ENCODE peak calls at places on chromosomes 5 and 9, in four cellular contexts. K, Y, N and M are unnamed samples.
A peak's percentile ranks its signal among the peaks of the same experiment; 100 is the strongest.

GRCh38 chr5:153520952-153521351 is 30.5 kb downstream of the GRIA1 start:
- DNase-seq in K (no peak), Y (no peak), N (no peak), M (no peak)

GRCh38 chr5:98108497-98108896 is 665.0 kb upstream of the RGMB start:
- DNase-seq in K (no peak), Y (peak; percentile 78), N (no peak), M (no peak)

GRCh38 chr5:100595812-100596173 is 60.6 kb downstream of the FAM174A start:
- DNase-seq in K (no peak), Y (no peak), N (no peak), M (no peak)

GRCh38 chr5:178365501-178366440 is 133.2 kb upstream of the PHYKPL start:
- DNase-seq in K (no peak), Y (no peak), N (no peak), M (no peak)

GRCh38 chr5:133399247-133399891 is 213.0 kb downstream of the FSTL4 start:
- DNase-seq in K (no peak), Y (no peak), N (no peak), M (no peak)

GRCh38 chr9:77291714-77292113 is 114.4 kb downstream of the VPS13A start:
- DNase-seq in K (peak; percentile 45), Y (peak; percentile 16), N (no peak), M (peak; percentile 17)

GRCh38 chr5:100479079-100479688 is 56.0 kb upstream of the FAM174A start:
- DNase-seq in K (peak; percentile 26), Y (no peak), N (no peak), M (no peak)

GRCh38 chr5:111385970-111386831 is 126.1 kb downstream of the STARD4 start:
- DNase-seq in K (no peak), Y (no peak), N (no peak), M (no peak)

GRCh38 chr5:171388816-171389168 is 1.1 kb downstream of the NPM1 start:
- DNase-seq in K (no peak), Y (no peak), N (no peak), M (no peak)

GRCh38 chr5:50440651-50441478 is at the start of gene EMB:
- DNase-seq in K (peak; percentile 92), Y (no peak), N (peak; percentile 88), M (peak; percentile 62)

GRCh38 chr9:89079421-89079820 is 88.2 kb downstream of the S1PR3 start:
- DNase-seq in K (no peak), Y (no peak), N (no peak), M (no peak)

GRCh38 chr5:87579678-87580077 is 166.9 kb upstream of the CCNH start:
- DNase-seq in K (no peak), Y (no peak), N (no peak), M (no peak)

GRCh38 chr9:87194471-87194870 is 247.2 kb upstream of the GAS1 start:
- DNase-seq in K (no peak), Y (peak; percentile 51), N (no peak), M (no peak)

GRCh38 chr5:66222455-66222854 is 78.4 kb downstream of the SREK1 start:
- DNase-seq in K (no peak), Y (no peak), N (no peak), M (no peak)

GRCh38 chr5:180670586-180671359 is 21.4 kb upstream of the FLT4 start:
- DNase-seq in K (peak; percentile 60), Y (no peak), N (no peak), M (peak; percentile 73)

GRCh38 chr5:116734717-116735072 is 160.1 kb upstream of the SEMA6A start:
- DNase-seq in K (no peak), Y (no peak), N (no peak), M (no peak)

GRCh38 chr5:32710859-32711692 is at the start of gene NPR3:
- DNase-seq in K (no peak), Y (no peak), N (no peak), M (peak; percentile 18)

GRCh38 chr9:125537442-125538091 is 169.4 kb downstream of the MAPKAP1 start:
- DNase-seq in K (no peak), Y (no peak), N (no peak), M (no peak)

GRCh38 chr9:86722706-86723075 is 224.6 kb downstream of the GAS1 start:
- DNase-seq in K (no peak), Y (no peak), N (no peak), M (no peak)

GRCh38 chr5:179908528-179908927 is 831 bp upstream of the TBC1D9B start:
- DNase-seq in K (peak; percentile 90), Y (no peak), N (no peak), M (peak; percentile 47)

GRCh38 chr5:139787568-139788293 is 7.9 kb upstream of the PSD2 start:
- DNase-seq in K (peak; percentile 90), Y (no peak), N (peak; percentile 85), M (peak; percentile 99)

GRCh38 chr5:117435203-117435602 is 860.6 kb upstream of the SEMA6A start:
- DNase-seq in K (no peak), Y (no peak), N (no peak), M (no peak)

GRCh38 chr5:527646-528591 is 3.7 kb upstream of the SLC9A3 start:
- DNase-seq in K (no peak), Y (no peak), N (no peak), M (peak; percentile 61)

GRCh38 chr5:75006821-75007536 is 45.4 kb downstream of the GCNT4 start:
- DNase-seq in K (no peak), Y (no peak), N (no peak), M (no peak)

GRCh38 chr9:21336467-21336866 is 1.3 kb upstream of the KLHL9 start:
- DNase-seq in K (no peak), Y (no peak), N (no peak), M (no peak)

GRCh38 chr5:143449772-143450171 is 46.3 kb upstream of the NR3C1 start:
- DNase-seq in K (no peak), Y (no peak), N (no peak), M (no peak)

GRCh38 chr9:1879501-1879900 is 135.6 kb upstream of the SMARCA2 start:
- DNase-seq in K (no peak), Y (no peak), N (peak; percentile 68), M (no peak)

GRCh38 chr5:106739127-106739526 is 931.6 kb downstream of the EFNA5 start:
- DNase-seq in K (no peak), Y (no peak), N (no peak), M (no peak)

GRCh38 chr5:181217805-181218065 is 5.3 kb upstream of the TRIM41 start:
- DNase-seq in K (no peak), Y (no peak), N (no peak), M (no peak)

GRCh38 chr5:54778783-54779182 is 206.6 kb downstream of the ESM1 start:
- DNase-seq in K (no peak), Y (no peak), N (no peak), M (no peak)

GRCh38 chr5:170603578-170604565 is 100.1 kb downstream of the KCNIP1 start:
- DNase-seq in K (peak; percentile 79), Y (no peak), N (no peak), M (peak; percentile 82)

GRCh38 chr9:126696764-126697145 is 83.0 kb downstream of the LMX1B start:
- DNase-seq in K (peak; percentile 27), Y (no peak), N (no peak), M (no peak)

GRCh38 chr9:14066815-14067214 is 247.1 kb downstream of the NFIB start:
- DNase-seq in K (no peak), Y (no peak), N (no peak), M (no peak)

GRCh38 chr9:14066032-14066431 is 247.9 kb downstream of the NFIB start:
- DNase-seq in K (no peak), Y (no peak), N (no peak), M (no peak)

GRCh38 chr9:14072850-14073249 is 241.1 kb downstream of the NFIB start:
- DNase-seq in K (no peak), Y (no peak), N (no peak), M (no peak)

GRCh38 chr9:14071484-14071883 is 242.5 kb downstream of the NFIB start:
- DNase-seq in K (no peak), Y (no peak), N (no peak), M (no peak)

GRCh38 chr9:14068690-14069089 is 245.3 kb downstream of the NFIB start:
- DNase-seq in K (no peak), Y (no peak), N (no peak), M (no peak)
- TF ChIP-seq CTCF in K (no peak), Y (no peak), N (peak; percentile 18), M (no peak)

GRCh38 chr9:114096041-114096511 is 3.0 kb downstream of the KIF12 start:
- DNase-seq in K (peak; percentile 65), Y (no peak), N (no peak), M (peak; percentile 57)
- TF ChIP-seq CTCF in K (peak; percentile 63), Y (peak; percentile 18), N (peak; percentile 21), M (no peak)

GRCh38 chr9:122091682-122092592 is 1.2 kb downstream of the TTLL11 start:
- DNase-seq in K (no peak), Y (no peak), N (no peak), M (no peak)

GRCh38 chr9:122090287-122090883 is 2.7 kb downstream of the TTLL11 start:
- DNase-seq in K (no peak), Y (no peak), N (no peak), M (no peak)

GRCh38 chr9:122095010-122095767 is 2.1 kb upstream of the TTLL11 start:
- DNase-seq in K (peak; percentile 65), Y (peak; percentile 54), N (peak; percentile 29), M (peak; percentile 62)

GRCh38 chr9:122090981-122091380 is 2.1 kb downstream of the TTLL11 start:
- DNase-seq in K (no peak), Y (no peak), N (no peak), M (no peak)

DNA sequence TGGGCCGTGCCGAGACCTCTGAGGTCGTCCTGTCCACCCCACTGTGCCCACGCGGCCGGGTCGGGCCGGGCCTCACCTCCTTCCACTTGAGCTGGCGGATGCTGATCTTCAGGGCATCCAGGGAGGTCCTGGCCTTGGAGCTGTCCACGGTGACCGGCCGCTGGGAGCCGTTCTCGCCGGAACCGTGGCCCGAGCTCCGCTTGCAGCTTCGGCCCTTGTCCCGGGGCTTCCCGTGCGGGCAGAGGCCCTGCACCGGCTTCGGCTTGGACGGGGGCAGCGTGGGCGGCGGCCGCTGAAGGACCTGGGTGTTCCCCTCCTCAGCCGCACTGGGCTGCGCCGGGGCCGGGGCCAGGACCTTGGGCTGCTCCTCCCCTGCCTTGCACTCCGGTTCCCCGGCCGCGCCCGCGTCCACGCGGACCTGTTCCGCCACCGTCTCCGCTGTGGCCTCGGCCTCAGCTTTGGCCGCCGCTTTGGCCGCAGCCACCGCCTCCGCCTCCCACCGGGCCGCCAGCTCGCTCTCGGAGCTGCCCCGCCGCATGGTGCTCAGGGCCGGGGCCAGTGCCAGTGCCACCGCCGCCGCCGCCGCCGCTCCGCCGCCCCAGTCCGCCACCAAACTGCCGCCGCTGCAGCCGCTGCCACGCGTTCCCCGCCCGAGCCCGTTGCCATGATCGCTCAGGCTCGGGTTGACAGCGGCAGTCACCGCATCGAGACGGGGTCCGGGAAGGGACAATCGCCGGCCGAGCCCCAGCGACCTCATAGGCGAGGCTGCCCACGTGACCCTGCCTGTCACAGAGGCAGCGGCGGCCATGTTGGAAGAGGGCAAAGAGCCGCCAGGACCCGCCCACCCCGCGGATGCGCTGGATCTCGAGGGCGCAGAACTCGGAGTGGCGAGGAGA is at the start of gene TTLL11:
- DNase-seq in K (peak; percentile 94), Y (peak; percentile 50), N (peak; percentile 93), M (peak; percentile 92)
- TF ChIP-seq CTCF in K (no peak), Y (no peak), N (no peak), M (no peak)

GRCh38 chr9:136725612-136726011 is 13.2 kb downstream of the DIPK1B start:
- DNase-seq in K (no peak), Y (no peak), N (no peak), M (no peak)

GRCh38 chr9:136728548-136729123 is 14.1 kb downstream of the LCN10 start:
- DNase-seq in K (peak; percentile 64), Y (no peak), N (peak; percentile 61), M (peak; percentile 52)

GRCh38 chr9:136726118-136726517 is 13.7 kb downstream of the DIPK1B start:
- DNase-seq in K (no peak), Y (no peak), N (no peak), M (no peak)

GRCh38 chr9:136728080-136728547 is 14.6 kb downstream of the LCN10 start:
- DNase-seq in K (peak; percentile 76), Y (no peak), N (peak; percentile 96), M (peak; percentile 93)

GRCh38 chr9:136726631-136727191 is 14.3 kb downstream of the DIPK1B start:
- DNase-seq in K (no peak), Y (no peak), N (no peak), M (no peak)
- TF ChIP-seq CTCF in K (peak; percentile 53), Y (peak; percentile 38), N (peak; percentile 77), M (no peak)